ENCODE peak calls at places on chromosomes 4 and X, in eight cellular contexts. One of them, this sample, is unnamed.

GRCh38 chrX:71282514-71283408 is 674 bp upstream of the NONO start:
- DNase-seq in CD8-positive, alpha-beta memory T cell: no peak
- DNase-seq in left lung: no peak
- DNase-seq in astrocyte of the spinal cord: no peak
- DNase-seq in CD8-positive, alpha-beta T cell: peak; percentile 23
- DNase-seq in heart right ventricle: no peak
- DNase-seq in tibial artery: no peak
- DNase-seq in midbrain: peak; percentile 79
- DNase-seq in this sample: peak; percentile 8

GRCh38 chrX:81120936-81121351 is 80.8 kb downstream of the HMGN5 start:
- DNase-seq in astrocyte of the spinal cord: peak; percentile 67
- DNase-seq in midbrain: peak; percentile 65
- DNase-seq in CD8-positive, alpha-beta T cell: peak; percentile 22
- DNase-seq in left lung: no peak
- DNase-seq in heart right ventricle: peak; percentile 10
- DNase-seq in tibial artery: peak; percentile 47
- DNase-seq in CD8-positive, alpha-beta memory T cell: no peak
- DNase-seq in this sample: peak; percentile 27

GRCh38 chrX:116272881-116273280 is 102.3 kb downstream of the AGTR2 start:
- DNase-seq in midbrain: no peak
- DNase-seq in CD8-positive, alpha-beta memory T cell: no peak
- DNase-seq in astrocyte of the spinal cord: no peak
- DNase-seq in heart right ventricle: no peak
- DNase-seq in CD8-positive, alpha-beta T cell: no peak
- DNase-seq in tibial artery: no peak
- DNase-seq in left lung: no peak
- DNase-seq in this sample: no peak

GRCh38 chrX:133783273-133783672 is 202.1 kb downstream of the GPC3 start:
- DNase-seq in astrocyte of the spinal cord: no peak
- DNase-seq in left lung: no peak
- DNase-seq in heart right ventricle: no peak
- DNase-seq in midbrain: no peak
- DNase-seq in CD8-positive, alpha-beta T cell: no peak
- DNase-seq in CD8-positive, alpha-beta memory T cell: no peak
- DNase-seq in tibial artery: no peak
- DNase-seq in this sample: no peak

GRCh38 chr4:107392951-107393350 is 327.1 kb downstream of the PAPSS1 start:
- DNase-seq in astrocyte of the spinal cord: peak; percentile 2
- DNase-seq in tibial artery: no peak
- DNase-seq in midbrain: no peak
- DNase-seq in CD8-positive, alpha-beta memory T cell: no peak
- DNase-seq in heart right ventricle: no peak
- DNase-seq in CD8-positive, alpha-beta T cell: no peak
- DNase-seq in left lung: no peak
- DNase-seq in this sample: no peak

GRCh38 chrX:8084023-8084422 is 87.0 kb downstream of the VCX2 start:
- DNase-seq in left lung: no peak
- DNase-seq in heart right ventricle: no peak
- DNase-seq in CD8-positive, alpha-beta T cell: no peak
- DNase-seq in CD8-positive, alpha-beta memory T cell: no peak
- DNase-seq in astrocyte of the spinal cord: peak; percentile 60
- DNase-seq in midbrain: no peak
- DNase-seq in tibial artery: no peak
- DNase-seq in this sample: no peak

GRCh38 chr4:173398251-173398650 is 665 bp downstream of the SCRG1 start:
- DNase-seq in heart right ventricle: no peak
- DNase-seq in midbrain: no peak
- DNase-seq in left lung: no peak
- DNase-seq in tibial artery: no peak
- DNase-seq in CD8-positive, alpha-beta memory T cell: no peak
- DNase-seq in CD8-positive, alpha-beta T cell: no peak
- DNase-seq in astrocyte of the spinal cord: no peak
- DNase-seq in this sample: no peak

GRCh38 chr4:26197018-26197779 is 123.6 kb upstream of the RBPJ start:
- DNase-seq in heart right ventricle: no peak
- DNase-seq in tibial artery: no peak
- DNase-seq in CD8-positive, alpha-beta memory T cell: peak; percentile 56
- DNase-seq in astrocyte of the spinal cord: peak; percentile 97
- DNase-seq in left lung: no peak
- DNase-seq in CD8-positive, alpha-beta T cell: peak; percentile 71
- DNase-seq in midbrain: no peak
- DNase-seq in this sample: peak; percentile 6

GRCh38 chrX:103362504-103362903 is 6.2 kb downstream of the TCEAL9 start:
- DNase-seq in CD8-positive, alpha-beta T cell: no peak
- DNase-seq in left lung: no peak
- DNase-seq in CD8-positive, alpha-beta memory T cell: no peak
- DNase-seq in astrocyte of the spinal cord: no peak
- DNase-seq in heart right ventricle: no peak
- DNase-seq in midbrain: no peak
- DNase-seq in tibial artery: no peak
- DNase-seq in this sample: no peak

GRCh38 chr4:119559044-119559647 is 69.5 kb downstream of the PDE5A start:
- DNase-seq in CD8-positive, alpha-beta T cell: no peak
- DNase-seq in midbrain: peak; percentile 48
- DNase-seq in CD8-positive, alpha-beta memory T cell: no peak
- DNase-seq in heart right ventricle: no peak
- DNase-seq in left lung: no peak
- DNase-seq in tibial artery: no peak
- DNase-seq in astrocyte of the spinal cord: peak; percentile 76
- DNase-seq in this sample: no peak

GRCh38 chr4:85784348-85784747 is 309.4 kb downstream of the ARHGAP24 start:
- DNase-seq in astrocyte of the spinal cord: no peak
- DNase-seq in CD8-positive, alpha-beta memory T cell: no peak
- DNase-seq in heart right ventricle: no peak
- DNase-seq in midbrain: no peak
- DNase-seq in left lung: no peak
- DNase-seq in tibial artery: no peak
- DNase-seq in CD8-positive, alpha-beta T cell: no peak
- DNase-seq in this sample: no peak

GRCh38 chr4:31026216-31026615 is 306.0 kb downstream of the PCDH7 start:
- DNase-seq in left lung: no peak
- DNase-seq in tibial artery: no peak
- DNase-seq in midbrain: no peak
- DNase-seq in CD8-positive, alpha-beta T cell: no peak
- DNase-seq in CD8-positive, alpha-beta memory T cell: no peak
- DNase-seq in heart right ventricle: no peak
- DNase-seq in astrocyte of the spinal cord: no peak
- DNase-seq in this sample: no peak

GRCh38 chrX:147776988-147777387 is 134.7 kb upstream of the FMR1 start:
- DNase-seq in CD8-positive, alpha-beta memory T cell: no peak
- DNase-seq in midbrain: no peak
- DNase-seq in left lung: no peak
- DNase-seq in CD8-positive, alpha-beta T cell: no peak
- DNase-seq in astrocyte of the spinal cord: no peak
- DNase-seq in heart right ventricle: no peak
- DNase-seq in tibial artery: no peak
- DNase-seq in this sample: no peak

GRCh38 chrX:115632455-115632854 is 71.5 kb downstream of the PLS3 start:
- DNase-seq in CD8-positive, alpha-beta memory T cell: no peak
- DNase-seq in tibial artery: no peak
- DNase-seq in astrocyte of the spinal cord: peak; percentile 60
- DNase-seq in left lung: no peak
- DNase-seq in midbrain: no peak
- DNase-seq in CD8-positive, alpha-beta T cell: no peak
- DNase-seq in heart right ventricle: no peak
- DNase-seq in this sample: no peak

GRCh38 chr4:126915999-126916625 is 716.6 kb upstream of the INTU start:
- DNase-seq in astrocyte of the spinal cord: no peak
- DNase-seq in CD8-positive, alpha-beta T cell: no peak
- DNase-seq in midbrain: no peak
- DNase-seq in tibial artery: no peak
- DNase-seq in heart right ventricle: no peak
- DNase-seq in left lung: no peak
- DNase-seq in CD8-positive, alpha-beta memory T cell: no peak
- DNase-seq in this sample: no peak

GRCh38 chrX:10457092-10457491 is 163.3 kb downstream of the MID1 start:
- DNase-seq in CD8-positive, alpha-beta memory T cell: no peak
- DNase-seq in left lung: no peak
- DNase-seq in heart right ventricle: no peak
- DNase-seq in astrocyte of the spinal cord: no peak
- DNase-seq in CD8-positive, alpha-beta T cell: no peak
- DNase-seq in tibial artery: no peak
- DNase-seq in midbrain: no peak
- DNase-seq in this sample: no peak

GRCh38 chr4:13492752-13493151 is 8.6 kb upstream of the RAB28 start:
- DNase-seq in midbrain: no peak
- DNase-seq in left lung: no peak
- DNase-seq in CD8-positive, alpha-beta T cell: no peak
- DNase-seq in tibial artery: no peak
- DNase-seq in heart right ventricle: no peak
- DNase-seq in astrocyte of the spinal cord: no peak
- DNase-seq in CD8-positive, alpha-beta memory T cell: no peak
- DNase-seq in this sample: no peak

GRCh38 chr4:71204056-71204455 is 134.8 kb upstream of the SLC4A4 start:
- DNase-seq in left lung: no peak
- DNase-seq in CD8-positive, alpha-beta memory T cell: no peak
- DNase-seq in tibial artery: no peak
- DNase-seq in CD8-positive, alpha-beta T cell: no peak
- DNase-seq in astrocyte of the spinal cord: no peak
- DNase-seq in heart right ventricle: no peak
- DNase-seq in midbrain: no peak
- DNase-seq in this sample: no peak

GRCh38 chr4:118967393-118967792 is 78.7 kb downstream of the SYNPO2 start:
- DNase-seq in astrocyte of the spinal cord: peak; percentile 69
- DNase-seq in midbrain: no peak
- DNase-seq in tibial artery: no peak
- DNase-seq in CD8-positive, alpha-beta T cell: no peak
- DNase-seq in left lung: no peak
- DNase-seq in CD8-positive, alpha-beta memory T cell: no peak
- DNase-seq in heart right ventricle: no peak
- DNase-seq in this sample: no peak

GRCh38 chr4:105350859-105351494 is 122.9 kb downstream of the PPA2 start:
- DNase-seq in CD8-positive, alpha-beta T cell: no peak
- DNase-seq in left lung: no peak
- DNase-seq in CD8-positive, alpha-beta memory T cell: no peak
- DNase-seq in astrocyte of the spinal cord: peak; percentile 35
- DNase-seq in midbrain: no peak
- DNase-seq in tibial artery: no peak
- DNase-seq in heart right ventricle: no peak
- DNase-seq in this sample: no peak

GRCh38 chrX:19865567-19866363 is 21.6 kb downstream of the SH3KBP1 start:
- DNase-seq in CD8-positive, alpha-beta memory T cell: no peak
- DNase-seq in astrocyte of the spinal cord: no peak
- DNase-seq in left lung: no peak
- DNase-seq in midbrain: peak; percentile 11
- DNase-seq in CD8-positive, alpha-beta T cell: no peak
- DNase-seq in tibial artery: no peak
- DNase-seq in heart right ventricle: no peak
- DNase-seq in this sample: no peak

GRCh38 chr4:3442959-3443749 is 1.4 kb downstream of the HGFAC start:
- DNase-seq in tibial artery: no peak
- DNase-seq in left lung: peak; percentile 89
- DNase-seq in heart right ventricle: peak; percentile 54
- DNase-seq in CD8-positive, alpha-beta memory T cell: peak; percentile 50
- DNase-seq in CD8-positive, alpha-beta T cell: peak; percentile 60
- DNase-seq in midbrain: peak; percentile 15
- DNase-seq in astrocyte of the spinal cord: no peak
- DNase-seq in this sample: peak; percentile 72

GRCh38 chrX:1239681-1240142 is 27.3 kb upstream of the CRLF2 start:
- DNase-seq in astrocyte of the spinal cord: no peak
- DNase-seq in CD8-positive, alpha-beta T cell: no peak
- DNase-seq in CD8-positive, alpha-beta memory T cell: no peak
- DNase-seq in left lung: peak; percentile 95
- DNase-seq in tibial artery: peak; percentile 84
- DNase-seq in heart right ventricle: peak; percentile 25
- DNase-seq in midbrain: peak; percentile 10
- DNase-seq in this sample: no peak